ENCODE peak calls at places on chromosomes 11 and 22, in ten cellular contexts. One of them, this sample, is unnamed.

GRCh38 chr11:38952698-38953097 is 2354.7 kb upstream of the RAG2 start:
- DNase-seq in fibroblast of the aortic adventitia: no peak
- DNase-seq in psoas muscle: no peak
- DNase-seq in transverse colon: no peak
- DNase-seq in esophagus squamous epithelium: no peak
- DNase-seq in RWPE1: peak; percentile 9
- DNase-seq in Calu3: no peak
- DNase-seq in lower leg skin: no peak
- DNase-seq in fibroblast of mammary gland: no peak
- DNase-seq in choroid plexus epithelial cell: no peak
- DNase-seq in this sample: no peak

GRCh38 chr11:10109836-10110235 is 184.2 kb downstream of the SBF2 start:
- DNase-seq in RWPE1: no peak
- DNase-seq in psoas muscle: no peak
- DNase-seq in Calu3: no peak
- DNase-seq in fibroblast of mammary gland: peak; percentile 92
- DNase-seq in lower leg skin: no peak
- DNase-seq in esophagus squamous epithelium: no peak
- DNase-seq in fibroblast of the aortic adventitia: peak; percentile 98
- DNase-seq in transverse colon: no peak
- DNase-seq in choroid plexus epithelial cell: peak; percentile 90
- DNase-seq in this sample: no peak

GRCh38 chr11:30364139-30364875 is 41.4 kb downstream of the ARL14EP start:
- DNase-seq in fibroblast of mammary gland: no peak
- DNase-seq in Calu3: no peak
- DNase-seq in esophagus squamous epithelium: no peak
- DNase-seq in fibroblast of the aortic adventitia: no peak
- DNase-seq in transverse colon: no peak
- DNase-seq in choroid plexus epithelial cell: no peak
- DNase-seq in lower leg skin: no peak
- DNase-seq in RWPE1: no peak
- DNase-seq in psoas muscle: no peak
- DNase-seq in this sample: no peak

GRCh38 chr11:95641506-95641905 is 148.1 kb downstream of the FAM76B start:
- DNase-seq in RWPE1: no peak
- DNase-seq in lower leg skin: no peak
- DNase-seq in transverse colon: no peak
- DNase-seq in psoas muscle: no peak
- DNase-seq in fibroblast of mammary gland: peak; percentile 24
- DNase-seq in choroid plexus epithelial cell: no peak
- DNase-seq in esophagus squamous epithelium: no peak
- DNase-seq in Calu3: no peak
- DNase-seq in fibroblast of the aortic adventitia: peak; percentile 23
- DNase-seq in this sample: no peak

GRCh38 chr11:61874460-61874809 is 16.9 kb downstream of the FADS3 start:
- DNase-seq in fibroblast of mammary gland: no peak
- DNase-seq in fibroblast of the aortic adventitia: no peak
- DNase-seq in RWPE1: no peak
- DNase-seq in choroid plexus epithelial cell: no peak
- DNase-seq in psoas muscle: no peak
- DNase-seq in Calu3: no peak
- DNase-seq in esophagus squamous epithelium: no peak
- DNase-seq in lower leg skin: no peak
- DNase-seq in transverse colon: no peak
- DNase-seq in this sample: no peak

GRCh38 chr11:50174189-50174588 is 141.5 kb downstream of the OR4C45 start:
- DNase-seq in Calu3: no peak
- DNase-seq in fibroblast of mammary gland: peak; percentile 63
- DNase-seq in RWPE1: peak; percentile 0
- DNase-seq in esophagus squamous epithelium: no peak
- DNase-seq in transverse colon: no peak
- DNase-seq in psoas muscle: no peak
- DNase-seq in choroid plexus epithelial cell: peak; percentile 9
- DNase-seq in lower leg skin: no peak
- DNase-seq in fibroblast of the aortic adventitia: peak; percentile 58
- DNase-seq in this sample: no peak

GRCh38 chr22:22870577-22871398 is 16.8 kb upstream of the IGLL5 start:
- DNase-seq in fibroblast of mammary gland: no peak
- DNase-seq in RWPE1: no peak
- DNase-seq in esophagus squamous epithelium: no peak
- DNase-seq in transverse colon: no peak
- DNase-seq in Calu3: no peak
- DNase-seq in lower leg skin: no peak
- DNase-seq in choroid plexus epithelial cell: peak; percentile 23
- DNase-seq in psoas muscle: no peak
- DNase-seq in fibroblast of the aortic adventitia: no peak
- DNase-seq in this sample: no peak

GRCh38 chr11:11186249-11186648 is 166.8 kb downstream of the CSNK2A3 start:
- DNase-seq in fibroblast of the aortic adventitia: no peak
- DNase-seq in esophagus squamous epithelium: no peak
- DNase-seq in lower leg skin: no peak
- DNase-seq in Calu3: no peak
- DNase-seq in psoas muscle: no peak
- DNase-seq in transverse colon: no peak
- DNase-seq in choroid plexus epithelial cell: no peak
- DNase-seq in RWPE1: no peak
- DNase-seq in fibroblast of mammary gland: no peak
- DNase-seq in this sample: no peak

GRCh38 chr11:24386551-24387404 is 110.1 kb upstream of the LUZP2 start:
- DNase-seq in lower leg skin: no peak
- DNase-seq in Calu3: peak; percentile 7
- DNase-seq in esophagus squamous epithelium: no peak
- DNase-seq in psoas muscle: no peak
- DNase-seq in fibroblast of the aortic adventitia: peak; percentile 35
- DNase-seq in fibroblast of mammary gland: peak; percentile 38
- DNase-seq in RWPE1: peak; percentile 3
- DNase-seq in choroid plexus epithelial cell: peak; percentile 74
- DNase-seq in transverse colon: no peak
- DNase-seq in this sample: no peak

GRCh38 chr22:50079689-50080465 is 5.3 kb downstream of the MLC1 start:
- DNase-seq in fibroblast of the aortic adventitia: no peak
- DNase-seq in choroid plexus epithelial cell: no peak
- DNase-seq in psoas muscle: no peak
- DNase-seq in esophagus squamous epithelium: no peak
- DNase-seq in lower leg skin: no peak
- DNase-seq in transverse colon: no peak
- DNase-seq in Calu3: no peak
- DNase-seq in RWPE1: no peak
- DNase-seq in fibroblast of mammary gland: no peak
- DNase-seq in this sample: no peak

GRCh38 chr11:102223859-102224258 is 93.4 kb upstream of the BIRC3 start:
- DNase-seq in psoas muscle: no peak
- DNase-seq in choroid plexus epithelial cell: peak; percentile 45
- DNase-seq in lower leg skin: no peak
- DNase-seq in RWPE1: peak; percentile 84
- DNase-seq in fibroblast of mammary gland: no peak
- DNase-seq in transverse colon: no peak
- DNase-seq in Calu3: no peak
- DNase-seq in esophagus squamous epithelium: no peak
- DNase-seq in fibroblast of the aortic adventitia: peak; percentile 78
- DNase-seq in this sample: no peak

GRCh38 chr11:67410369-67410831 is 5.1 kb upstream of the CARNS1 start:
- DNase-seq in fibroblast of mammary gland: no peak
- DNase-seq in choroid plexus epithelial cell: no peak
- DNase-seq in Calu3: no peak
- DNase-seq in RWPE1: no peak
- DNase-seq in transverse colon: no peak
- DNase-seq in psoas muscle: no peak
- DNase-seq in fibroblast of the aortic adventitia: no peak
- DNase-seq in lower leg skin: no peak
- DNase-seq in esophagus squamous epithelium: no peak
- DNase-seq in this sample: no peak

DNA sequence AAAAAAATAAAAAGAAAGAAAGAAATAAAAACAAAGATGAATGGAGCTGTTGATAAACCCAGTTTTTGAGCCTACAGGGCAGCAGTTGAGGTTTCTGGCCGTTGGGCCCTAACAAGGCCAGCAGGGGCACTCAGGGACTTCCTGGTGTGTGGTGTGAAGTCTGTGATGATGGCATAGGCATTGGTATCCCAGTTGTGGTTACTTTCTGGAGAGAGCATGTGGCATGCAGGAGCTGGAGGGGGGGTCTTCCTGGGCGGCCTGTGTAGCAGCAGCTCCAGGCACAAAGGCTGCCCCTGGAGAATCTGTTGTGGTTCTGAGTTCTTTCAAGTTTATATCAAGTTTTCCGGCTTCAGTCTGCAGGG is 2.0 kb upstream of the TXNRD2 start:
- DNase-seq in transverse colon: no peak
- DNase-seq in Calu3: no peak
- DNase-seq in esophagus squamous epithelium: no peak
- DNase-seq in choroid plexus epithelial cell: peak; percentile 83
- DNase-seq in RWPE1: no peak
- DNase-seq in lower leg skin: no peak
- DNase-seq in fibroblast of the aortic adventitia: peak; percentile 43
- DNase-seq in psoas muscle: no peak
- DNase-seq in fibroblast of mammary gland: peak; percentile 77
- DNase-seq in this sample: no peak
- TF ChIP-seq CTCF in transverse colon: no peak
- TF ChIP-seq CTCF in Calu3: no peak
- TF ChIP-seq CTCF in esophagus squamous epithelium: no peak
- TF ChIP-seq CTCF in choroid plexus epithelial cell: peak; percentile 13
- TF ChIP-seq CTCF in RWPE1: no peak
- TF ChIP-seq CTCF in lower leg skin: no peak
- TF ChIP-seq CTCF in fibroblast of the aortic adventitia: peak; percentile 21
- TF ChIP-seq CTCF in psoas muscle: peak; percentile 6
- TF ChIP-seq CTCF in fibroblast of mammary gland: peak; percentile 16
- TF ChIP-seq CTCF in this sample: no peak

GRCh38 chr11:128757235-128757711 is 63.4 kb downstream of the FLI1 start:
- DNase-seq in Calu3: no peak
- DNase-seq in fibroblast of mammary gland: peak; percentile 34
- DNase-seq in fibroblast of the aortic adventitia: no peak
- DNase-seq in esophagus squamous epithelium: peak; percentile 29
- DNase-seq in transverse colon: peak; percentile 69
- DNase-seq in RWPE1: no peak
- DNase-seq in lower leg skin: no peak
- DNase-seq in psoas muscle: no peak
- DNase-seq in choroid plexus epithelial cell: peak; percentile 87
- DNase-seq in this sample: no peak
- TF ChIP-seq CTCF in Calu3: no peak
- TF ChIP-seq CTCF in fibroblast of mammary gland: peak; percentile 29
- TF ChIP-seq CTCF in fibroblast of the aortic adventitia: peak; percentile 5
- TF ChIP-seq CTCF in esophagus squamous epithelium: peak; percentile 44
- TF ChIP-seq CTCF in transverse colon: no peak
- TF ChIP-seq CTCF in RWPE1: no peak
- TF ChIP-seq CTCF in lower leg skin: no peak
- TF ChIP-seq CTCF in psoas muscle: no peak
- TF ChIP-seq CTCF in choroid plexus epithelial cell: peak; percentile 79
- TF ChIP-seq CTCF in this sample: no peak

GRCh38 chr11:73760680-73761402 is at the start of gene RAB6A:
- DNase-seq in esophagus squamous epithelium: peak; percentile 98
- DNase-seq in RWPE1: peak; percentile 97
- DNase-seq in choroid plexus epithelial cell: peak; percentile 100
- DNase-seq in psoas muscle: peak; percentile 100
- DNase-seq in Calu3: peak; percentile 99
- DNase-seq in lower leg skin: peak; percentile 100
- DNase-seq in fibroblast of mammary gland: peak; percentile 99
- DNase-seq in fibroblast of the aortic adventitia: peak; percentile 99
- DNase-seq in transverse colon: peak; percentile 100
- DNase-seq in this sample: peak; percentile 76

GRCh38 chr11:73761403-73761945 is 600 bp upstream of the RAB6A start:
- DNase-seq in esophagus squamous epithelium: no peak
- DNase-seq in RWPE1: no peak
- DNase-seq in lower leg skin: no peak
- DNase-seq in fibroblast of the aortic adventitia: no peak
- DNase-seq in Calu3: no peak
- DNase-seq in transverse colon: peak; percentile 28
- DNase-seq in choroid plexus epithelial cell: no peak
- DNase-seq in psoas muscle: no peak
- DNase-seq in fibroblast of mammary gland: no peak
- DNase-seq in this sample: no peak

GRCh38 chr11:73758451-73758850 is 2.4 kb downstream of the RAB6A start:
- DNase-seq in lower leg skin: no peak
- DNase-seq in Calu3: no peak
- DNase-seq in fibroblast of the aortic adventitia: no peak
- DNase-seq in esophagus squamous epithelium: no peak
- DNase-seq in choroid plexus epithelial cell: no peak
- DNase-seq in transverse colon: no peak
- DNase-seq in psoas muscle: no peak
- DNase-seq in fibroblast of mammary gland: no peak
- DNase-seq in RWPE1: no peak
- DNase-seq in this sample: no peak

GRCh38 chr11:73760066-73760679 is 701 bp downstream of the RAB6A start:
- DNase-seq in fibroblast of mammary gland: peak; percentile 25
- DNase-seq in psoas muscle: peak; percentile 74
- DNase-seq in lower leg skin: peak; percentile 92
- DNase-seq in Calu3: peak; percentile 25
- DNase-seq in esophagus squamous epithelium: no peak
- DNase-seq in transverse colon: peak; percentile 46
- DNase-seq in choroid plexus epithelial cell: peak; percentile 38
- DNase-seq in RWPE1: peak; percentile 32
- DNase-seq in fibroblast of the aortic adventitia: peak; percentile 41
- DNase-seq in this sample: no peak

DNA sequence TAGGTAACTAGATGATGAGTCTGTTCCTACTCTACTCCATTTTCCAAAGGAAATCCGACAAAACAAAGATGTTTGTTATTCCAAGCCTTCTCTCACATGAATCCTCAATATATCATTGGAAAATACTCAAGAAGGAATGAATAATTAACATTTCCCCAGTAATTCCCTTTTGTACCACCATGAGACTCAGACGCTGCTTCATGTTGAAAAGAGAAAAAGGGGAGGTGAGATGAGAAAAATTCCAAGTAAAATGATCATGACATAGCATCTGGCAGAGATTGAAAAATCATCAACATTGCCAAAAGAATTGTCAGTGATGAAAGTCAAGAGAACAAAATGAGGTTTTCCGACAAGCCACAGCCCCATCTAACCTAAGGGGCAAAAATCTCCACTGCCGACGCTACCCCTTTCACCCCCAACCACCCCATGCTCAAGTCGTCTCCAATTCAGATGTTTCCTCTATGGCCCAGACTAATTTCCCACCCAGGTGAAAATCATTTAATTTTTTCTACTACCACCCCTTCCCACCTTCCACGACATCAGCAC is 1.3 kb downstream of the RAB6A start:
- DNase-seq in fibroblast of the aortic adventitia: peak; percentile 42
- DNase-seq in Calu3: no peak
- DNase-seq in choroid plexus epithelial cell: peak; percentile 50
- DNase-seq in fibroblast of mammary gland: peak; percentile 32
- DNase-seq in psoas muscle: no peak
- DNase-seq in lower leg skin: no peak
- DNase-seq in RWPE1: peak; percentile 5
- DNase-seq in esophagus squamous epithelium: no peak
- DNase-seq in transverse colon: no peak
- DNase-seq in this sample: no peak
- TF ChIP-seq CTCF in fibroblast of the aortic adventitia: peak; percentile 43
- TF ChIP-seq CTCF in Calu3: no peak
- TF ChIP-seq CTCF in choroid plexus epithelial cell: peak; percentile 39
- TF ChIP-seq CTCF in fibroblast of mammary gland: peak; percentile 12
- TF ChIP-seq CTCF in psoas muscle: no peak
- TF ChIP-seq CTCF in lower leg skin: no peak
- TF ChIP-seq CTCF in RWPE1: peak; percentile 15
- TF ChIP-seq CTCF in esophagus squamous epithelium: peak; percentile 29
- TF ChIP-seq CTCF in transverse colon: peak; percentile 37
- TF ChIP-seq CTCF in this sample: no peak

DNA sequence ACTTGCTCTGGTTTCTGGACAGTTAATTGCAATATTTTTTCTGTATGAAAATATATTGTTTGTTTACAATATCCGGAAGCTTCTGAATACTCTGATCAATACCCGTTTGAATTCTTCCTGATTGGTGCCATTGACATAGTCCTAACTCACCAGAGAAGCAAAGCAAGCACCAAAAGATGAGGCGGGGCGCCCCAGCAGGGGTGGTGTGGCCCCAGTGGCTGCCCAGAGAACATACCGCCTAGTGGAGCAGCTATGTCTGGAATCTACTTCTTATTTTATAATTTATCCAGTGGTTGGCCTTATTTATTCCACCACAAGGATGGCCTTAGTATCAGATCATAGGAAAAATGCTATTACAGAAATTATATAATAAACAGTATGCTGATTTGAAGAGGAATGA is 610.7 kb downstream of the JRKL start:
- DNase-seq in transverse colon: no peak
- DNase-seq in esophagus squamous epithelium: no peak
- DNase-seq in Calu3: no peak
- DNase-seq in psoas muscle: no peak
- DNase-seq in lower leg skin: no peak
- DNase-seq in RWPE1: no peak
- DNase-seq in choroid plexus epithelial cell: no peak
- DNase-seq in fibroblast of the aortic adventitia: no peak
- DNase-seq in fibroblast of mammary gland: no peak
- DNase-seq in this sample: no peak
- TF ChIP-seq CTCF in transverse colon: no peak
- TF ChIP-seq CTCF in esophagus squamous epithelium: no peak
- TF ChIP-seq CTCF in Calu3: no peak
- TF ChIP-seq CTCF in psoas muscle: no peak
- TF ChIP-seq CTCF in lower leg skin: no peak
- TF ChIP-seq CTCF in RWPE1: no peak
- TF ChIP-seq CTCF in choroid plexus epithelial cell: no peak
- TF ChIP-seq CTCF in fibroblast of the aortic adventitia: no peak
- TF ChIP-seq CTCF in fibroblast of mammary gland: no peak
- TF ChIP-seq CTCF in this sample: no peak